ENCODE peak calls at places on chromosomes 2 and 18, in seven cellular contexts. X, W, Y, B, G, Q and T are unnamed samples.

GRCh38 chr2:43174368-43175186 is 51.8 kb downstream of the ZFP36L2 start:
- DNase-seq in X (no peak), W (no peak), Y (no peak), B (no peak), G (no peak), Q (peak), T (no peak)

GRCh38 chr2:97354576-97354975 is 235.1 kb downstream of the ANKRD36B start:
- DNase-seq in X (no peak), W (no peak), Y (no peak), B (no peak), G (no peak), Q (no peak), T (no peak)

GRCh38 chr18:39366086-39366485 is 1800.5 kb upstream of the CELF4 start:
- DNase-seq in X (no peak), W (no peak), Y (no peak), B (no peak), G (no peak), Q (no peak), T (no peak)

GRCh38 chr2:236747426-236747825 is 177.8 kb downstream of the ACKR3 start:
- DNase-seq in X (no peak), W (no peak), Y (no peak), B (no peak), G (no peak), Q (no peak), T (no peak)

GRCh38 chr2:21220930-21221329 is 97.2 kb downstream of the TDRD15 start:
- DNase-seq in X (no peak), W (no peak), Y (no peak), B (peak), G (peak), Q (no peak), T (peak)

GRCh38 chr2:201127570-201127969 is 11.6 kb downstream of the CFLAR start:
- DNase-seq in X (no peak), W (peak), Y (no peak), B (peak), G (peak), Q (no peak), T (peak)

GRCh38 chr2:71617266-71617665 is 163.9 kb downstream of the DYSF start:
- DNase-seq in X (no peak), W (no peak), Y (no peak), B (no peak), G (no peak), Q (no peak), T (no peak)

GRCh38 chr18:4256786-4257417 is 198.2 kb downstream of the DLGAP1 start:
- DNase-seq in X (no peak), W (no peak), Y (no peak), B (no peak), G (no peak), Q (no peak), T (no peak)

GRCh38 chr2:176187306-176188217 is 906 bp upstream of the HOXD1 start:
- DNase-seq in X (peak), W (no peak), Y (no peak), B (no peak), G (no peak), Q (peak), T (no peak)

GRCh38 chr18:48136544-48137353 is 206.3 kb upstream of the SMAD2 start:
- DNase-seq in X (no peak), W (no peak), Y (no peak), B (no peak), G (no peak), Q (peak), T (peak)

GRCh38 chr2:26911911-26912861 is 58.3 kb upstream of the MAPRE3 start:
- DNase-seq in X (no peak), W (no peak), Y (no peak), B (no peak), G (no peak), Q (no peak), T (no peak)

GRCh38 chr2:97740590-97741182 is 27.3 kb downstream of the ZAP70 start:
- DNase-seq in X (peak), W (no peak), Y (no peak), B (peak), G (no peak), Q (peak), T (peak)

GRCh38 chr2:24883946-24884345 is 36.1 kb downstream of the ADCY3 start:
- DNase-seq in X (no peak), W (no peak), Y (no peak), B (peak), G (no peak), Q (no peak), T (peak)

GRCh38 chr2:174753038-174753633 is 11.1 kb downstream of the CHRNA1 start:
- DNase-seq in X (no peak), W (no peak), Y (no peak), B (no peak), G (no peak), Q (no peak), T (no peak)

GRCh38 chr2:66567000-66567399 is 132.1 kb downstream of the MEIS1 start:
- DNase-seq in X (no peak), W (no peak), Y (no peak), B (no peak), G (no peak), Q (no peak), T (no peak)

GRCh38 chr2:73939419-73939818 is 12.7 kb downstream of the DGUOK start:
- DNase-seq in X (no peak), W (peak), Y (no peak), B (peak), G (peak), Q (no peak), T (peak)

GRCh38 chr2:23693606-23693951 is 233.3 kb downstream of the ATAD2B start:
- DNase-seq in X (no peak), W (no peak), Y (no peak), B (no peak), G (no peak), Q (no peak), T (no peak)

GRCh38 chr2:109247340-109247739 is 118.3 kb downstream of the SH3RF3 start:
- DNase-seq in X (no peak), W (no peak), Y (no peak), B (no peak), G (no peak), Q (peak), T (no peak)

GRCh38 chr2:58651930-58652329 is 410.8 kb upstream of the FANCL start:
- DNase-seq in X (no peak), W (no peak), Y (no peak), B (no peak), G (no peak), Q (no peak), T (no peak)

GRCh38 chr18:12748671-12749070 is 45.8 kb downstream of the PSMG2 start:
- DNase-seq in X (no peak), W (no peak), Y (no peak), B (no peak), G (no peak), Q (no peak), T (peak)

GRCh38 chr18:62802523-62802922 is 87.2 kb downstream of the PHLPP1 start:
- DNase-seq in X (no peak), W (no peak), Y (no peak), B (peak), G (no peak), Q (no peak), T (peak)
- TF ChIP-seq CTCF in X (peak), W (peak), Y (no peak), B (peak), G (peak), Q (peak), T (peak)

GRCh38 chr2:199463708-199464613 is 6.2 kb upstream of the SATB2 start:
- DNase-seq in X (no peak), W (no peak), Y (no peak), B (no peak), G (no peak), Q (peak), T (no peak)
- TF ChIP-seq CTCF in X (no peak), W (peak), Y (no peak), B (no peak), G (no peak), Q (no peak), T (no peak)

GRCh38 chr18:28175930-28176673 is 828 bp downstream of the CDH2 start:
- DNase-seq in X (no peak), W (peak), Y (no peak), B (peak), G (peak), Q (no peak), T (peak)
- TF ChIP-seq CTCF in X (no peak), W (no peak), Y (no peak), B (no peak), G (no peak), Q (no peak), T (no peak)

DNA sequence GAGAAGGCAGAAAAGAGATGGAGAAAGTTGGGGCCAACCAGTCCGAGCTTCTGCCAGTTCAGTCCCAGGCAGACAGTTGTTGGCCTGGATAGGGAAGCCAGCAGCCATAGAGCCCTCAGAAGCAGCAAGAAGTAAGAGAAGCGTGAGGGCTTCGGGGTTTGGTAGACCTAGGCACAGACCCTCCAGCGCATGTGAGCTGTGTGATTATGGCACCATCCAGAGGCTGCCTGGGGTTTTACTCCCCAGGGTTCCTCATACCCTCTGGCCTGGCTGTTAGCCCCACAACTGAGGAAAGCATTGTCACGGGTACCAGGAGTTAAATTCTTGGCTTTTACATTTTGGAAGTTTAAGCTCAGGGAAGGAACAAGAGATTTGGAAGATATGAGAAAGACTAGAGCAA is 93.7 kb upstream of the RAB6C start:
- DNase-seq in X (no peak), W (no peak), Y (no peak), B (no peak), G (no peak), Q (no peak), T (no peak)
- TF ChIP-seq CTCF in X (peak), W (no peak), Y (no peak), B (no peak), G (peak), Q (no peak), T (no peak)

DNA sequence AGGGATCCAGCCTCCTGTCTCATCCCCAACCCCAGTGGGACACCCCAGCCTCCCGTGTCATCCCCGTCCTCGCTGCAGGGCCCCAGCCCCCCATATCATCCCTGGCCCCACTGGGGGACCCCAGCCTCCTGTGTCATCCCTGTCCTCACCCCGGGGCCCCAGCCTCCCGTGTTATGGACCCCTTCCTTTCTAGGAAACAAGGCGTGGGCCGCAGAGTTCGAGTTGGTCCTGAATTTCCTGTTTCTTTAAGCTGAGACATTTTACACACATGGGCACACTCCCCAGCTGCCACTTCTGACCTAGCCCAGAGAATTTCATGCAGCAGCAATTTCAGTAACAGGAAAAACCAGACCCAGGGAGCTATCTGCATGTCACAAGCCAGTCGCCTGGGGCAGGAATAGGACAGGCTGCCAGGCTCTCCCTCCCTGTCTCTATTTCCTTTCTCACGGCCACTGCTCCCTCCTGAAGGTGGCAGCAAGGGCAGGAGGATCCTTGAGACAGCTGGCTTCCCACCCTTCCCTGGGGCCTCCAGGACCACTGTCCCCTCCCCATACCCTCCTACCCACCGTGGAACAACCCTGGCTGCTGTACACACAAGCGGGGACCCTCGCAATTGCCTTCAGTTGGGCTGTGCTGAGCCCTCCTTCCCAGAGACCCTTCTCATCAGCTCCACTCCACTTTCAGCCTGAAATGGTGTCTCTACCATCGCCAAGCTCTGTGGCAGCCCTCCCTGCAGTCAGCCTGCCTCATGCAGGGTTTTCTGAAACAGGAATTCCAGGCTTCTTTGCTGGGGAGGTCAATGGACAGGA is 141.9 kb upstream of the ID2 start:
- DNase-seq in X (no peak), W (no peak), Y (no peak), B (no peak), G (no peak), Q (peak), T (no peak)
- TF ChIP-seq CTCF in X (peak), W (no peak), Y (no peak), B (no peak), G (no peak), Q (peak), T (peak)

GRCh38 chr18:2656237-2657042 is 914 bp downstream of the SMCHD1 start:
- DNase-seq in X (peak), W (peak), Y (peak), B (peak), G (peak), Q (peak), T (peak)

GRCh38 chr18:2657043-2657512 is 1.6 kb downstream of the SMCHD1 start:
- DNase-seq in X (no peak), W (no peak), Y (no peak), B (no peak), G (peak), Q (no peak), T (peak)

GRCh38 chr18:2654828-2655152 is 736 bp upstream of the SMCHD1 start:
- DNase-seq in X (no peak), W (no peak), Y (no peak), B (no peak), G (no peak), Q (no peak), T (no peak)

GRCh38 chr18:2655153-2655953 is at the start of gene SMCHD1:
- DNase-seq in X (peak), W (peak), Y (peak), B (peak), G (peak), Q (peak), T (peak)

GRCh38 chr18:2655954-2656236 is 369 bp downstream of the SMCHD1 start:
- DNase-seq in X (no peak), W (no peak), Y (no peak), B (no peak), G (no peak), Q (no peak), T (no peak)
- TF ChIP-seq CTCF in X (no peak), W (peak), Y (no peak), B (no peak), G (no peak), Q (no peak), T (no peak)

GRCh38 chr2:233447506-233448219 is 93.4 kb downstream of the DGKD start:
- DNase-seq in X (no peak), W (no peak), Y (no peak), B (no peak), G (no peak), Q (peak), T (no peak)

GRCh38 chr2:233448565-233448964 is 94.3 kb downstream of the DGKD start:
- DNase-seq in X (peak), W (no peak), Y (no peak), B (no peak), G (no peak), Q (peak), T (peak)

GRCh38 chr2:233448220-233448559 is 93.9 kb downstream of the DGKD start:
- DNase-seq in X (peak), W (no peak), Y (no peak), B (no peak), G (no peak), Q (no peak), T (peak)

GRCh38 chr2:233449921-233450853 is 95.9 kb downstream of the DGKD start:
- DNase-seq in X (no peak), W (no peak), Y (no peak), B (no peak), G (no peak), Q (peak), T (no peak)

GRCh38 chr2:233449071-233449901 is 95.0 kb downstream of the DGKD start:
- DNase-seq in X (no peak), W (peak), Y (no peak), B (peak), G (no peak), Q (peak), T (peak)
- TF ChIP-seq CTCF in X (peak), W (peak), Y (peak), B (peak), G (peak), Q (peak), T (peak)